ENCODE peak calls at places on chromosomes 4 and X, in five cellular contexts. V is IMR-90, G is neuronal stem cell, W is H9, M is trophoblast cell. L is an unnamed sample.

GRCh38 chr4:103907414-103907813 is 187.6 kb upstream of the TACR3 start:
- DNase-seq in V (no peak), W (no peak), M (no peak), G (no peak), L (no peak)

GRCh38 chrX:97066381-97066780 is 182.7 kb downstream of the RPA4 start:
- DNase-seq in G (no peak), V (no peak), W (no peak), M (no peak), L (no peak)

GRCh38 chr4:77734928-77735327 is 84.2 kb downstream of the CNOT6L start:
- DNase-seq in W (no peak), G (no peak), V (peak; percentile 79), M (peak; percentile 48), L (peak; percentile 2)

GRCh38 chrX:105502336-105502735 is 281.8 kb upstream of the TEX13A start:
- DNase-seq in M (no peak), G (no peak), W (no peak), V (no peak), L (no peak)

GRCh38 chrX:49106930-49107329 is 16.6 kb downstream of the GPKOW start:
- DNase-seq in G (no peak), W (peak; percentile 35), V (peak; percentile 52), M (peak; percentile 20), L (no peak)

GRCh38 chr4:955931-956381 is 17.4 kb downstream of the DGKQ start:
- DNase-seq in V (no peak), M (no peak), G (no peak), W (no peak), L (no peak)

GRCh38 chr4:10092481-10093272 is 23.9 kb downstream of the WDR1 start:
- DNase-seq in V (no peak), W (no peak), G (no peak), M (no peak), L (no peak)

GRCh38 chr4:36551697-36552214 is 270.3 kb downstream of the DTHD1 start:
- DNase-seq in V (no peak), W (no peak), M (no peak), G (no peak), L (no peak)

GRCh38 chr4:161343188-161343950 is 820.4 kb downstream of the FSTL5 start:
- DNase-seq in G (no peak), W (no peak), M (no peak), V (no peak), L (no peak)

GRCh38 chr4:40196724-40197281 is at the start of gene RHOH:
- DNase-seq in M (no peak), W (no peak), G (no peak), V (no peak), L (peak; percentile 58)

GRCh38 chr4:80043534-80043933 is 29.5 kb downstream of the ANTXR2 start:
- DNase-seq in V (peak; percentile 18), M (no peak), W (no peak), G (no peak), L (no peak)

DNA sequence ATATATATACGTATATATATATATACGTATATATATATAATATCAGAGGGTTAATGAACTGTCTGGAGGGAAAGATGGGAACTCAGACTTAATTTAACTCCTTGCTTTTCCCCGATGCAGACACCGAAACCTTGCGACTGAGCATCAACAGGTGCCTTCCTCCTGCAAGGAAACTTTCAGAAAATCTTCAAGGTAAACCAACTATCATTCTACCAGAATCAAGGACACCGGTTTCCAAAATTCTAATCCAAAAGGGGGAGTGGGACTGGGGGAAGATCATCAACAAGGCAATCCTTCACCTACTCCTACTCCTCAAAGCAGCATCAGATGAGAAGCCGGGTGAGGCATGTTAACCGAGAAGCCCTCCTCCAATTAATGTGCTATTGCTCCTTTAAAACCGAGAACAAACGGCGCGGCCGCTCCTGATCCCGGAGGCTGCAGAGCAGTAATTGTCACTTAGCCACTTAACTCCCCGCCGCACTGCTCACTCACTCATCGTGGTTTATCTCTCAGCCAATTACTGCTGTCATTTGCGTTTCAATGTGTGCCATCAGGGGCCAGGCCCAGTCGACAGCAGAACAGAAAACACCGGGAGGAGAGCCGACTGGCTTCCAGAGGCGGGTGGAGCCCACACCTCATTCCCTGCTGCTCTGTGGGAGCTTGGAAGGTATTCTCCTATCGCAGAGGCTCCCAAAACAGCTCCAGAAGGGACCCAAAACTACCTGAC is 61.7 kb downstream of the MAML3 start:
- DNase-seq in M (no peak), G (peak; percentile 83), V (no peak), W (peak; percentile 81), L (peak; percentile 31)
- H4K91ac ChIP-seq in M (peak overlapping the region; percentile 75), G (no peak overlapping the region), V (peak overlapping the region; percentile 91), W (no peak overlapping the region), L (no peak overlapping the region)

GRCh38 chr4:118836763-118837507 is 1.0 kb upstream of the SEC24D start:
- DNase-seq in W (no peak), V (no peak), M (no peak), G (no peak), L (no peak)

GRCh38 chr4:118834960-118835895 is 698 bp downstream of the SEC24D start:
- DNase-seq in W (peak; percentile 76), M (peak; percentile 95), G (peak; percentile 32), V (peak; percentile 94), L (no peak)

GRCh38 chr4:118833192-118833820 is 2.6 kb downstream of the SEC24D start:
- DNase-seq in G (no peak), M (no peak), W (no peak), V (no peak), L (no peak)

GRCh38 chr4:118834070-118834469 is 1.9 kb downstream of the SEC24D start:
- DNase-seq in G (no peak), M (no peak), V (no peak), W (no peak), L (no peak)

GRCh38 chr4:118835896-118836762 is at the start of gene SEC24D:
- DNase-seq in V (peak; percentile 87), M (peak; percentile 89), W (peak; percentile 93), G (peak; percentile 85), L (peak; percentile 95)
- H4K91ac ChIP-seq in V (peak within 1 kb of the TSS; percentile 94), M (peak within 1 kb of the TSS; percentile 96), W (no peak within 1 kb of the TSS), G (no peak within 1 kb of the TSS), L (peak within 1 kb of the TSS; percentile 57)

DNA sequence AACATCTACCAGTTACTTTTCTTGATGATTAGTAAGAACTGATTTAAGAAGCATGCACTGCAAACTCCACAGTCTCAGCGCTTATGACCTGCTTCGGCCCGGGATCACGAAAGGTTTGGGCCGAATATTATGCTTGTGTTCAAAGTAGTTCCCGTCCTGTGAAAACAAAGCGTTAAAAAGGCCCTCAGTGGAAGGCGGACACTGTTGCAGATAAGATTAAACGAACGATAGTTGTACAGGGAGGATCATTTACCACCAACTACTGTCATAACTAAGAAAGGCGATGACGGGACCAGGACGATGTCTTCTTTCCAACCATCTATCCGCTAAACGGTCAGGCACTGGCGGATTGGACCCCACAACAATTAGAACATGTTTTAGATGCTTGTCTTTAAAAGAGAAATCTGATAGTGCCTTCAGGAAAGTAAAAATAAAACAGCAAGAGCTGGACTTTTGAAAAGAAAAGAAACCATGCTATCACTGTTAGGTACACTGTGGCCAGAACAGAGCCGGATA is 21.1 kb downstream of the PDLIM3 start:
- DNase-seq in V (no peak), W (no peak), M (no peak), G (no peak), L (no peak)
- H4K91ac ChIP-seq in V (no peak overlapping the region), W (no peak overlapping the region), M (no peak overlapping the region), G (no peak overlapping the region), L (no peak overlapping the region)

DNA sequence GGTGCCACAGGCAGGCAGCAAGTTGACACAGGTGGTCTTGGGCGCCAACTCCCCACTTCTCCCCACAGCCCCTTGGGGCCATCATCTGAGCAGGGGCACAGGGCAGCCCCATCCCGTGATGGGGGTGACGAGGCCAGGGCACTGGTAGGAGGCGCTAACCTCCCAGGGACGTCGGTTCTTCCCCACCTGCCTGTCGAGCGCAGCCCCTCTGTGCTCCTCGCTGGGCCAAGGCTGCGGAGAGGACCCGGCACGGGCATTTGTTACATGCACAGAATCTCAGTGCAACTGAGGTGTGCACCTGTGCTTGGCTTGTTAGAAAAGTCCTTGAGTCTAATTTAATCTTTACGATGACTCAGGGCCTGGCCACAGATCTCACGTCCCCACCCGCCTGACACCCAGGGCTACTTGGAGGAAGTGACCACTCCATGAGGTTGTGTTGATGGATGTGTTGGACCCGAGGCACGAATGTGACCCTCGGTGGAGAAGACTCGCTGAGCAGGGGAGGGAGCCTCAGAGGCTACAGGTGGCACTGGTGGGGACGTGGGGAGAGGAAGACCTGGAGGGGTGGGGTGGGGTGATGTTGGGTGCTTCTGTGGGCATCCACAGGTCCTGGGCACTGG is 3.1 kb upstream of the SH3TC1 start:
- DNase-seq in M (no peak), W (no peak), G (no peak), V (no peak), L (no peak)
- H4K91ac ChIP-seq in M (peak overlapping the region; percentile 91), W (no peak overlapping the region), G (no peak overlapping the region), V (no peak overlapping the region), L (no peak overlapping the region)

GRCh38 chrX:10208953-10209352 is 52.2 kb downstream of the CLCN4 start:
- DNase-seq in G (no peak), V (no peak), M (no peak), W (no peak), L (no peak)
- H4K91ac ChIP-seq in G (no peak overlapping the region), V (no peak overlapping the region), M (no peak overlapping the region), W (no peak overlapping the region), L (no peak overlapping the region)

DNA sequence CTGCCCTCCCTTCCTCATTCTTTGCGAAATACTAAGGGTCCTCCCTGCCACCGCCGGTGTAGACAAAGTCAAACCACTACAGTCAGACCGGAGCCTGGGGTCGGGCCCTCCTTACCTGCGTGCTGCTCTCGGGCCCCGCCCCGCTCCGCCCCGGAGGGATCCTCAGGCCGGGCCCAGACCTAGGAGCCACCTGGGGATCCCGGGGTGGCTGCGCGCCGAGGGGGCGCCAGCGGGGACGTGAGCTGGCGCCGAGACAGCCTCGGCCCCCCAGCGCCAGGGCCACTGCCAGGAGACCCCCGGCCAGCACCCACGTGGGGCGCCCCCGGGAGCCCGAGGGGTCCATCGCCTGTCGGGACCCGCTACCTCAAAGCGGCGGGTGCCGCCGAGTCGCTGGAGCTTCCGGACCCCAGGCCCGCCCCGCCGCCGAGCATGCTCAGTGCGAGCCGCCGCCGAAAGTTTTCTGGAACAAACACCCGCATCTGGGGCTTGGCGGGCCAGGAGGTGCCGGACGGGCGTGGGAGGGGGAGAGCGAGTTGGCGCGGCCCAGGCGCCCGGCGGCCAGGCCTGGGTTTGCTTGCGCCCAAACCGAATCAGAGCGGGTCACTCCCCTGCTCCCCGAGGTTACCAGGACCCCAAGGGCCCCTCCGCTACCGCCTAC is at the start of gene EVC2:
- DNase-seq in W (peak; percentile 65), G (peak; percentile 44), M (peak; percentile 30), V (peak; percentile 46), L (peak; percentile 82)
- H4K91ac ChIP-seq in W (no peak within 1 kb of the TSS), G (no peak within 1 kb of the TSS), M (peak within 1 kb of the TSS; percentile 74), V (peak within 1 kb of the TSS; percentile 84), L (no peak within 1 kb of the TSS)